ENCODE peak calls at places on chromosomes 12 and 14, in six cellular contexts. One of them, this sample, is unnamed.

GRCh38 chr12:92302041-92302829 is 156.6 kb upstream of the BTG1 start:
- DNase-seq in neuronal stem cell: no peak
- DNase-seq in occipital lobe: no peak
- DNase-seq in Right ventricle myocardium superior: no peak
- DNase-seq in DMS 273 treated with DMSO at 0.1 percent for 48 hours: no peak
- DNase-seq in NCI-H510A treated with DMSO at 0.1 percent for 48 hours: no peak
- DNase-seq in this sample: no peak

GRCh38 chr12:32217354-32218310 is 111.0 kb downstream of the BICD1 start:
- DNase-seq in neuronal stem cell: no peak
- DNase-seq in occipital lobe: no peak
- DNase-seq in Right ventricle myocardium superior: no peak
- DNase-seq in DMS 273 treated with DMSO at 0.1 percent for 48 hours: no peak
- DNase-seq in NCI-H510A treated with DMSO at 0.1 percent for 48 hours: no peak
- DNase-seq in this sample: no peak

GRCh38 chr14:95497561-95498011 is 18.9 kb downstream of the SYNE3 start:
- DNase-seq in neuronal stem cell: no peak
- DNase-seq in occipital lobe: no peak
- DNase-seq in Right ventricle myocardium superior: no peak
- DNase-seq in DMS 273 treated with DMSO at 0.1 percent for 48 hours: peak
- DNase-seq in NCI-H510A treated with DMSO at 0.1 percent for 48 hours: no peak
- DNase-seq in this sample: no peak

GRCh38 chr12:6632026-6632978 is 3.5 kb downstream of the LPAR5 start:
- DNase-seq in neuronal stem cell: no peak
- DNase-seq in occipital lobe: no peak
- DNase-seq in Right ventricle myocardium superior: no peak
- DNase-seq in DMS 273 treated with DMSO at 0.1 percent for 48 hours: no peak
- DNase-seq in NCI-H510A treated with DMSO at 0.1 percent for 48 hours: peak
- DNase-seq in this sample: no peak

GRCh38 chr14:72844528-72844927 is 49.4 kb downstream of the DPF3 start:
- DNase-seq in neuronal stem cell: no peak
- DNase-seq in occipital lobe: no peak
- DNase-seq in Right ventricle myocardium superior: no peak
- DNase-seq in DMS 273 treated with DMSO at 0.1 percent for 48 hours: no peak
- DNase-seq in NCI-H510A treated with DMSO at 0.1 percent for 48 hours: no peak
- DNase-seq in this sample: no peak

GRCh38 chr14:68691031-68691864 is 101.6 kb downstream of the ZFP36L1 start:
- DNase-seq in neuronal stem cell: peak
- DNase-seq in occipital lobe: peak
- DNase-seq in Right ventricle myocardium superior: no peak
- DNase-seq in DMS 273 treated with DMSO at 0.1 percent for 48 hours: no peak
- DNase-seq in NCI-H510A treated with DMSO at 0.1 percent for 48 hours: no peak
- DNase-seq in this sample: peak

GRCh38 chr14:56657604-56658003 is 78.0 kb downstream of the TMEM260 start:
- DNase-seq in neuronal stem cell: no peak
- DNase-seq in occipital lobe: no peak
- DNase-seq in Right ventricle myocardium superior: no peak
- DNase-seq in DMS 273 treated with DMSO at 0.1 percent for 48 hours: no peak
- DNase-seq in NCI-H510A treated with DMSO at 0.1 percent for 48 hours: no peak
- DNase-seq in this sample: no peak

GRCh38 chr14:65187421-65188049 is 85.2 kb upstream of the MAX start:
- DNase-seq in neuronal stem cell: no peak
- DNase-seq in occipital lobe: no peak
- DNase-seq in Right ventricle myocardium superior: no peak
- DNase-seq in DMS 273 treated with DMSO at 0.1 percent for 48 hours: no peak
- DNase-seq in NCI-H510A treated with DMSO at 0.1 percent for 48 hours: no peak
- DNase-seq in this sample: no peak

GRCh38 chr14:92397140-92397815 is 74.3 kb downstream of the SLC24A4 start:
- DNase-seq in neuronal stem cell: no peak
- DNase-seq in occipital lobe: peak
- DNase-seq in Right ventricle myocardium superior: no peak
- DNase-seq in DMS 273 treated with DMSO at 0.1 percent for 48 hours: peak
- DNase-seq in NCI-H510A treated with DMSO at 0.1 percent for 48 hours: no peak
- DNase-seq in this sample: peak

GRCh38 chr14:53591816-53592215 is 364.8 kb downstream of the BMP4 start:
- DNase-seq in neuronal stem cell: no peak
- DNase-seq in occipital lobe: no peak
- DNase-seq in Right ventricle myocardium superior: no peak
- DNase-seq in DMS 273 treated with DMSO at 0.1 percent for 48 hours: no peak
- DNase-seq in NCI-H510A treated with DMSO at 0.1 percent for 48 hours: no peak
- DNase-seq in this sample: no peak

GRCh38 chr14:95948608-95949007 is 72.0 kb downstream of the TUNAR start:
- DNase-seq in neuronal stem cell: peak
- DNase-seq in occipital lobe: no peak
- DNase-seq in Right ventricle myocardium superior: no peak
- DNase-seq in DMS 273 treated with DMSO at 0.1 percent for 48 hours: no peak
- DNase-seq in NCI-H510A treated with DMSO at 0.1 percent for 48 hours: no peak
- DNase-seq in this sample: no peak

GRCh38 chr12:113658030-113658655 is 186.5 kb upstream of the LHX5 start:
- DNase-seq in neuronal stem cell: no peak
- DNase-seq in occipital lobe: no peak
- DNase-seq in Right ventricle myocardium superior: no peak
- DNase-seq in DMS 273 treated with DMSO at 0.1 percent for 48 hours: no peak
- DNase-seq in NCI-H510A treated with DMSO at 0.1 percent for 48 hours: no peak
- DNase-seq in this sample: no peak

GRCh38 chr12:117158911-117159310 is 31.4 kb downstream of the FBXO21 start:
- DNase-seq in neuronal stem cell: no peak
- DNase-seq in occipital lobe: no peak
- DNase-seq in Right ventricle myocardium superior: no peak
- DNase-seq in DMS 273 treated with DMSO at 0.1 percent for 48 hours: no peak
- DNase-seq in NCI-H510A treated with DMSO at 0.1 percent for 48 hours: no peak
- DNase-seq in this sample: no peak

GRCh38 chr14:27026097-27026496 is 428.3 kb upstream of the NOVA1 start:
- DNase-seq in neuronal stem cell: no peak
- DNase-seq in occipital lobe: no peak
- DNase-seq in Right ventricle myocardium superior: no peak
- DNase-seq in DMS 273 treated with DMSO at 0.1 percent for 48 hours: no peak
- DNase-seq in NCI-H510A treated with DMSO at 0.1 percent for 48 hours: no peak
- DNase-seq in this sample: no peak

GRCh38 chr14:41785696-41786095 is 179.0 kb downstream of the LRFN5 start:
- DNase-seq in neuronal stem cell: peak
- DNase-seq in occipital lobe: no peak
- DNase-seq in Right ventricle myocardium superior: no peak
- DNase-seq in DMS 273 treated with DMSO at 0.1 percent for 48 hours: peak
- DNase-seq in NCI-H510A treated with DMSO at 0.1 percent for 48 hours: peak
- DNase-seq in this sample: no peak

GRCh38 chr12:112183141-112183581 is 57.8 kb downstream of the TRAFD1 start:
- DNase-seq in neuronal stem cell: no peak
- DNase-seq in occipital lobe: peak
- DNase-seq in Right ventricle myocardium superior: no peak
- DNase-seq in DMS 273 treated with DMSO at 0.1 percent for 48 hours: no peak
- DNase-seq in NCI-H510A treated with DMSO at 0.1 percent for 48 hours: no peak
- DNase-seq in this sample: no peak

GRCh38 chr12:22374499-22374898 is 40.0 kb upstream of the ST8SIA1 start:
- DNase-seq in neuronal stem cell: no peak
- DNase-seq in occipital lobe: no peak
- DNase-seq in Right ventricle myocardium superior: no peak
- DNase-seq in DMS 273 treated with DMSO at 0.1 percent for 48 hours: no peak
- DNase-seq in NCI-H510A treated with DMSO at 0.1 percent for 48 hours: no peak
- DNase-seq in this sample: no peak

GRCh38 chr12:22631863-22632463 is 7.0 kb downstream of the ETNK1 start:
- DNase-seq in neuronal stem cell: no peak
- DNase-seq in occipital lobe: no peak
- DNase-seq in Right ventricle myocardium superior: no peak
- DNase-seq in DMS 273 treated with DMSO at 0.1 percent for 48 hours: no peak
- DNase-seq in NCI-H510A treated with DMSO at 0.1 percent for 48 hours: peak
- DNase-seq in this sample: no peak

GRCh38 chr14:90281766-90282165 is 25.4 kb downstream of the PSMC1 start:
- DNase-seq in neuronal stem cell: no peak
- DNase-seq in occipital lobe: no peak
- DNase-seq in Right ventricle myocardium superior: no peak
- DNase-seq in DMS 273 treated with DMSO at 0.1 percent for 48 hours: no peak
- DNase-seq in NCI-H510A treated with DMSO at 0.1 percent for 48 hours: no peak
- DNase-seq in this sample: no peak